ENCODE peak calls at places on chromosomes 13 and 19, in seven cellular contexts. One of them, this sample, is unnamed. For H3K4me1, the result is how much of the 10 kb centered on the place peaks cover.

GRCh38 chr13:100825551-100825950 is 151.0 kb upstream of the TMTC4 start:
- DNase-seq in transverse colon: no peak
- DNase-seq in breast epithelium: no peak
- DNase-seq in GM12878: no peak
- DNase-seq in upper lobe of left lung: no peak
- DNase-seq in HCT116: no peak
- DNase-seq in GM23338: no peak
- DNase-seq in this sample: no peak

GRCh38 chr19:40691421-40692211 is 1.2 kb upstream of the NUMBL start:
- DNase-seq in GM23338: peak
- DNase-seq in breast epithelium: no peak
- DNase-seq in HCT116: no peak
- DNase-seq in GM12878: no peak
- DNase-seq in transverse colon: no peak
- DNase-seq in upper lobe of left lung: peak
- DNase-seq in this sample: no peak

GRCh38 chr13:94829801-94830200 is 117.5 kb upstream of the SOX21 start:
- DNase-seq in breast epithelium: no peak
- DNase-seq in upper lobe of left lung: no peak
- DNase-seq in GM12878: no peak
- DNase-seq in HCT116: no peak
- DNase-seq in transverse colon: no peak
- DNase-seq in GM23338: no peak
- DNase-seq in this sample: no peak

GRCh38 chr13:109745702-109746101 is 40.7 kb downstream of the IRS2 start:
- DNase-seq in breast epithelium: no peak
- DNase-seq in GM23338: no peak
- DNase-seq in GM12878: no peak
- DNase-seq in HCT116: no peak
- DNase-seq in transverse colon: no peak
- DNase-seq in upper lobe of left lung: no peak
- DNase-seq in this sample: no peak

GRCh38 chr19:30095171-30095570 is 153.1 kb downstream of the URI1 start:
- DNase-seq in GM12878: no peak
- DNase-seq in upper lobe of left lung: peak
- DNase-seq in transverse colon: no peak
- DNase-seq in GM23338: no peak
- DNase-seq in HCT116: no peak
- DNase-seq in breast epithelium: no peak
- DNase-seq in this sample: no peak

GRCh38 chr13:105573134-105573533 is 962.3 kb downstream of the EFNB2 start:
- DNase-seq in transverse colon: no peak
- DNase-seq in GM23338: no peak
- DNase-seq in upper lobe of left lung: no peak
- DNase-seq in GM12878: no peak
- DNase-seq in breast epithelium: no peak
- DNase-seq in HCT116: no peak
- DNase-seq in this sample: no peak

GRCh38 chr13:111017755-111018487 is 97.2 kb upstream of the ARHGEF7 start:
- DNase-seq in GM12878: no peak
- DNase-seq in transverse colon: no peak
- DNase-seq in upper lobe of left lung: peak
- DNase-seq in GM23338: no peak
- DNase-seq in breast epithelium: no peak
- DNase-seq in HCT116: no peak
- DNase-seq in this sample: no peak

GRCh38 chr19:35828694-35829301 is 16.2 kb upstream of the PRODH2 start:
- DNase-seq in GM23338: peak
- DNase-seq in upper lobe of left lung: no peak
- DNase-seq in breast epithelium: no peak
- DNase-seq in GM12878: no peak
- DNase-seq in HCT116: no peak
- DNase-seq in transverse colon: peak
- DNase-seq in this sample: no peak

GRCh38 chr19:40583283-40583682 is 6.6 kb downstream of the SHKBP1 start:
- DNase-seq in HCT116: no peak
- DNase-seq in GM12878: no peak
- DNase-seq in GM23338: no peak
- DNase-seq in breast epithelium: no peak
- DNase-seq in transverse colon: no peak
- DNase-seq in upper lobe of left lung: no peak
- DNase-seq in this sample: no peak

GRCh38 chr13:29577135-29578051 is 18.1 kb downstream of the SLC7A1 start:
- DNase-seq in transverse colon: no peak
- DNase-seq in GM12878: no peak
- DNase-seq in upper lobe of left lung: no peak
- DNase-seq in breast epithelium: no peak
- DNase-seq in GM23338: no peak
- DNase-seq in HCT116: no peak
- DNase-seq in this sample: no peak

GRCh38 chr19:14871619-14872230 is 14.2 kb downstream of the OR7A17 start:
- DNase-seq in GM12878: peak
- DNase-seq in breast epithelium: no peak
- DNase-seq in transverse colon: no peak
- DNase-seq in GM23338: peak
- DNase-seq in HCT116: peak
- DNase-seq in upper lobe of left lung: no peak
- DNase-seq in this sample: no peak

GRCh38 chr19:41702208-41702651 is 6.2 kb upstream of the CEACAM5 start:
- DNase-seq in transverse colon: no peak
- DNase-seq in HCT116: no peak
- DNase-seq in breast epithelium: no peak
- DNase-seq in GM23338: no peak
- DNase-seq in GM12878: no peak
- DNase-seq in upper lobe of left lung: no peak
- DNase-seq in this sample: no peak

GRCh38 chr19:24073807-24074206 is 13.2 kb upstream of the ZNF254 start:
- DNase-seq in breast epithelium: no peak
- DNase-seq in GM12878: no peak
- DNase-seq in upper lobe of left lung: no peak
- DNase-seq in transverse colon: peak
- DNase-seq in GM23338: no peak
- DNase-seq in HCT116: no peak
- DNase-seq in this sample: no peak

GRCh38 chr13:109874921-109875454 is 88.6 kb upstream of the IRS2 start:
- DNase-seq in transverse colon: no peak
- DNase-seq in GM23338: no peak
- DNase-seq in upper lobe of left lung: no peak
- DNase-seq in breast epithelium: no peak
- DNase-seq in GM12878: no peak
- DNase-seq in HCT116: no peak
- DNase-seq in this sample: no peak

GRCh38 chr13:40318366-40318765 is 348.1 kb downstream of the FOXO1 start:
- DNase-seq in GM12878: no peak
- DNase-seq in GM23338: no peak
- DNase-seq in transverse colon: peak
- DNase-seq in upper lobe of left lung: no peak
- DNase-seq in breast epithelium: peak
- DNase-seq in HCT116: no peak
- DNase-seq in this sample: no peak

GRCh38 chr13:26881154-26881553 is 120.6 kb upstream of the GPR12 start:
- DNase-seq in GM12878: no peak
- DNase-seq in breast epithelium: peak
- DNase-seq in transverse colon: no peak
- DNase-seq in upper lobe of left lung: no peak
- DNase-seq in GM23338: no peak
- DNase-seq in HCT116: no peak
- DNase-seq in this sample: no peak

GRCh38 chr19:14333101-14333871 is 48.0 kb upstream of the ADGRE5 start:
- DNase-seq in GM23338: peak
- DNase-seq in upper lobe of left lung: peak
- DNase-seq in GM12878: no peak
- DNase-seq in HCT116: no peak
- DNase-seq in transverse colon: peak
- DNase-seq in breast epithelium: no peak
- DNase-seq in this sample: no peak

GRCh38 chr19:18306903-18307681 is 15.8 kb downstream of the LSM4 start:
- DNase-seq in GM12878: no peak
- DNase-seq in HCT116: no peak
- DNase-seq in breast epithelium: no peak
- DNase-seq in GM23338: peak
- DNase-seq in upper lobe of left lung: peak
- DNase-seq in transverse colon: no peak
- DNase-seq in this sample: no peak

GRCh38 chr19:18306209-18306902 is 16.5 kb downstream of the LSM4 start:
- DNase-seq in GM23338: no peak
- DNase-seq in upper lobe of left lung: no peak
- DNase-seq in breast epithelium: no peak
- DNase-seq in GM12878: no peak
- DNase-seq in transverse colon: peak
- DNase-seq in HCT116: no peak
- DNase-seq in this sample: no peak

GRCh38 chr19:18304496-18305312 is 18.2 kb downstream of the LSM4 start:
- DNase-seq in HCT116: no peak
- DNase-seq in transverse colon: peak
- DNase-seq in upper lobe of left lung: peak
- DNase-seq in GM12878: no peak
- DNase-seq in breast epithelium: peak
- DNase-seq in GM23338: peak
- DNase-seq in this sample: peak

GRCh38 chr19:18301718-18302111 is 20.3 kb upstream of the JUND start:
- DNase-seq in HCT116: no peak
- DNase-seq in upper lobe of left lung: no peak
- DNase-seq in GM23338: no peak
- DNase-seq in breast epithelium: no peak
- DNase-seq in transverse colon: no peak
- DNase-seq in GM12878: no peak
- DNase-seq in this sample: no peak

DNA sequence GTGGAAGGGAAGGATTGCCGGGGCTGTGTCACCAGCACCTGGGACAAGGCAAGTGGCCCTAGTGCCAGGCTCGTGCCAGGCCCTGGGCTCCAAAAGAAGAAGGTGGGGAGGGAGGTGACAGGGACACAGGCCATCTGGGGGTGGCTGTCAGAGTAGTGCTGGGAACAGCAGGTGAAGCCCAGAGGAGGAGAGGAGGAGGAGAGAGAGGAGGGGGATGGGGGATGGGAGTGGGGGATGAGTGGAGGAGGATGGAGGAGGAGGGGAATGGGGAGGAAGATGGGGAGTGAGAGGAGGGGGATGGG is 18.7 kb downstream of the LSM4 start:
- DNase-seq in GM23338: no peak
- DNase-seq in transverse colon: no peak
- DNase-seq in breast epithelium: no peak
- DNase-seq in upper lobe of left lung: no peak
- DNase-seq in HCT116: no peak
- DNase-seq in GM12878: no peak
- DNase-seq in this sample: no peak
- H3K4me1 ChIP-seq in GM23338: under half
- H3K4me1 ChIP-seq in transverse colon: half or more
- H3K4me1 ChIP-seq in breast epithelium: under half
- H3K4me1 ChIP-seq in upper lobe of left lung: half or more
- H3K4me1 ChIP-seq in HCT116: half or more
- H3K4me1 ChIP-seq in GM12878: under half
- H3K4me1 ChIP-seq in this sample: half or more

GRCh38 chr13:113489549-113490495 is 689 bp downstream of the DCUN1D2 start:
- DNase-seq in GM12878: no peak
- DNase-seq in GM23338: peak
- DNase-seq in HCT116: no peak
- DNase-seq in transverse colon: peak
- DNase-seq in breast epithelium: no peak
- DNase-seq in upper lobe of left lung: no peak
- DNase-seq in this sample: peak
- TF ChIP-seq POLR2AphosphoS5 in GM12878: no peak
- TF ChIP-seq POLR2AphosphoS5 in GM23338: no peak
- TF ChIP-seq POLR2AphosphoS5 in HCT116: no peak
- TF ChIP-seq POLR2AphosphoS5 in transverse colon: no peak
- TF ChIP-seq POLR2AphosphoS5 in breast epithelium: no peak
- TF ChIP-seq POLR2AphosphoS5 in upper lobe of left lung: no peak
- TF ChIP-seq POLR2AphosphoS5 in this sample: no peak

GRCh38 chr19:16197188-16197621 is 506 bp upstream of the AP1M1 start:
- DNase-seq in GM12878: no peak
- DNase-seq in breast epithelium: no peak
- DNase-seq in transverse colon: no peak
- DNase-seq in GM23338: no peak
- DNase-seq in HCT116: no peak
- DNase-seq in upper lobe of left lung: no peak
- DNase-seq in this sample: no peak

GRCh38 chr19:16199275-16199932 is 1.7 kb downstream of the AP1M1 start:
- DNase-seq in transverse colon: no peak
- DNase-seq in GM12878: no peak
- DNase-seq in HCT116: no peak
- DNase-seq in GM23338: no peak
- DNase-seq in breast epithelium: no peak
- DNase-seq in upper lobe of left lung: no peak
- DNase-seq in this sample: peak

GRCh38 chr19:16197622-16198362 is at the start of gene AP1M1:
- DNase-seq in transverse colon: peak
- DNase-seq in GM12878: peak
- DNase-seq in HCT116: peak
- DNase-seq in upper lobe of left lung: peak
- DNase-seq in GM23338: peak
- DNase-seq in breast epithelium: peak
- DNase-seq in this sample: peak

GRCh38 chr19:16200038-16200775 is 2.5 kb downstream of the AP1M1 start:
- DNase-seq in transverse colon: no peak
- DNase-seq in GM12878: no peak
- DNase-seq in GM23338: peak
- DNase-seq in HCT116: no peak
- DNase-seq in upper lobe of left lung: no peak
- DNase-seq in breast epithelium: no peak
- DNase-seq in this sample: peak

GRCh38 chr19:16198363-16198636 is 589 bp downstream of the AP1M1 start:
- DNase-seq in GM12878: no peak
- DNase-seq in HCT116: no peak
- DNase-seq in transverse colon: peak
- DNase-seq in GM23338: no peak
- DNase-seq in breast epithelium: no peak
- DNase-seq in upper lobe of left lung: peak
- DNase-seq in this sample: no peak
- H3K4me1 ChIP-seq in GM12878: under half
- H3K4me1 ChIP-seq in HCT116: under half
- H3K4me1 ChIP-seq in transverse colon: under half
- H3K4me1 ChIP-seq in GM23338: under half
- H3K4me1 ChIP-seq in breast epithelium: under half
- H3K4me1 ChIP-seq in upper lobe of left lung: under half
- H3K4me1 ChIP-seq in this sample: under half

DNA sequence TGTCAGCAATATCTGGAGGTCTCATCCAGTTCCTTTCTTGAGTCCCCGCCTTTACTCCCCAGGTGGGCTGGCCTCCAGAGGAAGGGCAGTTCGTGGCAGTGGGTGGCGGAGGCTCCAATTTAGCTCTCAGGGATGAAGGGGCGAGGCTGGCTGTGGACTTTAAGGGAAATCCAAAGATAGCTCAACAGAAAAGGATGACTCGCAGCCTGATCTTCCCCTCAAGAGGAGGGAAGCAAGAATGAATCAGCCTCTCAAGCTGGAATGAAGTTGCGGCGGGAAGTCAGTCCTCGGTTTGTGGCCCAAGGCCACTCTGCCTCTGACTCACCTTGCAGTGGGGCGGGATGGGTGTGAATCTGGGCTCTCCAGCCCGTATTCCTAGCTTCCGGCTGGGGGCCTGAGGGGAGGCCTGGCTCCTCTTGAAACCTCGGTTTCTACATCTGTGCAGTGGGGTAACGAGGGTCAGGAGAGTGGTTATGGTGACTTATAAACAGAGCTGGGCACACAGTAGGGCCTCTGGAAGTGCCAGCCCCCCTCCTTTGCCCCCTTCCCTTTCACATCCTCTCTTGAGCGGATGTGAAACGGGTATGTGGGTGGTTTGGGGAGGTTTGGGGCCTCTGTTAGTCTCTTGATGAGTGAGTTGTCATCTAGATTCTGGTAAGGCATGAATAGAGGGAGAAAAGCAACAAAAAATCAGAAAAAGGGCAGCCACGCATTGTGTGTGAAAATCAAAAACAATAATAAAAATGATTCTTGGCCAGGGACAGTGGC is 10.5 kb upstream of the SMG9 start:
- DNase-seq in GM23338: no peak
- DNase-seq in GM12878: peak
- DNase-seq in upper lobe of left lung: no peak
- DNase-seq in transverse colon: peak
- DNase-seq in breast epithelium: peak
- DNase-seq in HCT116: peak
- DNase-seq in this sample: peak
- TF ChIP-seq POLR2AphosphoS5 in GM23338: no peak
- TF ChIP-seq POLR2AphosphoS5 in GM12878: no peak
- TF ChIP-seq POLR2AphosphoS5 in upper lobe of left lung: peak
- TF ChIP-seq POLR2AphosphoS5 in transverse colon: no peak
- TF ChIP-seq POLR2AphosphoS5 in breast epithelium: no peak
- TF ChIP-seq POLR2AphosphoS5 in HCT116: peak
- TF ChIP-seq POLR2AphosphoS5 in this sample: peak

This sample was measured in sigmoid colon.